ENCODE peak calls at places on chromosomes 12 and 14, in four cellular contexts. N is LNCaP clone FGC, D is GM04504, R is NCI-H1092. T is an unnamed sample.

GRCh38 chr12:58745348-58746125 is 174.8 kb downstream of the LRIG3 start:
- DNase-seq in N (no peak), D (no peak), R (no peak), T (peak)

GRCh38 chr12:22543246-22544037 is 900 bp downstream of the C2CD5 start:
- DNase-seq in N (no peak), D (no peak), R (peak), T (peak)

GRCh38 chr14:102655154-102655553 is 62.7 kb downstream of the RCOR1 start:
- DNase-seq in N (no peak), D (no peak), R (no peak), T (peak)

GRCh38 chr14:61889914-61890351 is 127.7 kb downstream of the SNAPC1 start:
- DNase-seq in N (no peak), D (no peak), R (no peak), T (no peak)

GRCh38 chr12:122869207-122869973 is 26.5 kb downstream of the VPS37B start:
- DNase-seq in N (no peak), D (no peak), R (no peak), T (no peak)

GRCh38 chr12:22276313-22276712 is 58.2 kb downstream of the ST8SIA1 start:
- DNase-seq in N (no peak), D (no peak), R (no peak), T (no peak)

GRCh38 chr14:81305743-81306142 is 85.0 kb upstream of the GTF2A1 start:
- DNase-seq in N (no peak), D (no peak), R (no peak), T (no peak)

GRCh38 chr12:65881348-65881961 is 57.2 kb downstream of the HMGA2 start:
- DNase-seq in N (no peak), D (peak), R (no peak), T (no peak)

GRCh38 chr12:1859643-1860042 is 39.3 kb downstream of the LRTM2 start:
- DNase-seq in N (no peak), D (peak), R (no peak), T (peak)

GRCh38 chr12:5588231-5588995 is 156.5 kb downstream of the NTF3 start:
- DNase-seq in N (no peak), D (peak), R (no peak), T (no peak)

GRCh38 chr14:65255029-65255545 is 152.8 kb upstream of the MAX start:
- DNase-seq in N (no peak), D (no peak), R (no peak), T (peak)

GRCh38 chr12:65278576-65279386 is at the start of gene MSRB3:
- DNase-seq in N (no peak), D (peak), R (no peak), T (peak)

GRCh38 chr12:120854804-120855203 is 49.4 kb downstream of the SPPL3 start:
- DNase-seq in N (no peak), D (no peak), R (no peak), T (no peak)

GRCh38 chr12:132018193-132018916 is 68.6 kb downstream of the EP400 start:
- DNase-seq in N (no peak), D (no peak), R (no peak), T (no peak)

GRCh38 chr12:52091061-52091460 is 11.6 kb downstream of the SMIM41 start:
- DNase-seq in N (no peak), D (no peak), R (no peak), T (no peak)

GRCh38 chr14:59037086-59037485 is 151.4 kb upstream of the DAAM1 start:
- DNase-seq in N (no peak), D (no peak), R (no peak), T (peak)

GRCh38 chr14:56092761-56093160 is 25.4 kb upstream of the PELI2 start:
- DNase-seq in N (no peak), D (no peak), R (no peak), T (no peak)

GRCh38 chr12:72267974-72268373 is 4.2 kb upstream of the TRHDE start:
- DNase-seq in N (no peak), D (no peak), R (no peak), T (peak)

GRCh38 chr14:99684356-99684952 is 356 bp downstream of the CYP46A1 start:
- DNase-seq in N (no peak), D (no peak), R (no peak), T (no peak)

GRCh38 chr14:97251423-97252155 is 454.4 kb downstream of the VRK1 start:
- DNase-seq in N (no peak), D (no peak), R (no peak), T (peak)

GRCh38 chr14:21352587-21352986 is 31.2 kb downstream of the SUPT16H start:
- DNase-seq in N (no peak), D (no peak), R (no peak), T (no peak)

GRCh38 chr12:92602476-92602875 is 100.3 kb upstream of the PLEKHG7 start:
- DNase-seq in N (no peak), D (no peak), R (no peak), T (peak)

GRCh38 chr14:47149326-47149725 is 497.7 kb upstream of the RPL10L start:
- DNase-seq in N (no peak), D (no peak), R (no peak), T (no peak)

GRCh38 chr12:121295746-121296617 is 527 bp downstream of the CAMKK2 start:
- DNase-seq in N (no peak), D (no peak), R (no peak), T (peak)

GRCh38 chr12:92403210-92404175 is 257.8 kb upstream of the BTG1 start:
- DNase-seq in N (no peak), D (no peak), R (no peak), T (no peak)

GRCh38 chr12:80216890-80217559 is 117.7 kb downstream of the OTOGL start:
- DNase-seq in N (no peak), D (no peak), R (no peak), T (no peak)

GRCh38 chr12:123431951-123432886 is 4.3 kb downstream of the RILPL2 start:
- DNase-seq in N (no peak), D (no peak), R (no peak), T (no peak)

GRCh38 chr12:6158263-6158662 is 33.8 kb upstream of the VWF start:
- DNase-seq in N (no peak), D (no peak), R (no peak), T (no peak)

GRCh38 chr12:2301531-2302461 is 249.0 kb downstream of the CACNA1C start:
- DNase-seq in N (no peak), D (peak), R (no peak), T (no peak)

GRCh38 chr12:25806271-25806670 is 152.2 kb upstream of the RASSF8 start:
- DNase-seq in N (no peak), D (no peak), R (no peak), T (peak)

GRCh38 chr14:92456215-92457017 is 57.2 kb upstream of the RIN3 start:
- DNase-seq in N (peak), D (peak), R (no peak), T (peak)

GRCh38 chr14:72924332-72924731 is 1.9 kb upstream of the DCAF4 start:
- DNase-seq in N (no peak), D (no peak), R (no peak), T (peak)

GRCh38 chr12:118773956-118774723 is 207.2 kb upstream of the SRRM4 start:
- DNase-seq in N (no peak), D (no peak), R (peak), T (no peak)

GRCh38 chr14:66595394-66595793 is 87.4 kb downstream of the GPHN start:
- DNase-seq in N (no peak), D (no peak), R (no peak), T (no peak)

GRCh38 chr14:91061309-91061887 is 957 bp upstream of the RPS6KA5 start:
- DNase-seq in N (no peak), D (no peak), R (no peak), T (peak)

GRCh38 chr14:105425823-105426247 is 6.2 kb downstream of the MTA1 start:
- DNase-seq in N (no peak), D (no peak), R (no peak), T (no peak)

GRCh38 chr14:51014625-51015024 is 70.3 kb upstream of the PYGL start:
- DNase-seq in N (no peak), D (no peak), R (no peak), T (peak)

GRCh38 chr12:57455374-57456144 is 452 bp downstream of the INHBE start:
- DNase-seq in N (no peak), D (no peak), R (no peak), T (no peak)

GRCh38 chr14:73427516-73428264 is 30.7 kb downstream of the NUMB start:
- DNase-seq in N (no peak), D (no peak), R (no peak), T (no peak)